ENCODE peak calls at places on chromosomes 1 and 21, in eight cellular contexts. I is EH; P is activated T-cell treated with anti-CD3 and anti-CD28 coated beads, Interleukin-2, amount 50 U/mL, for 72 hours; Q is stimulated activated CD4-positive, alpha-beta T cell treated with anti-CD3 and anti-CD28 coated beads, Interleukin-1b, Interleukin-23, amount 100 ng/mL, for 1 hour; V is B cell; A is left ventricle myocardium inferior; H is epithelial cell of esophagus; C is fibroblast of villous mesenchyme. W is an unnamed sample.

GRCh38 chr1:105626276-105626987 is 1430.0 kb upstream of the PRMT6 start:
- DNase-seq in V (no peak), Q (no peak), I (no peak), A (no peak), C (no peak), H (no peak), P (no peak), W (no peak)

GRCh38 chr1:113542221-113542701 is 151.9 kb downstream of the MAGI3 start:
- DNase-seq in P (no peak), C (peak; percentile 67), V (no peak), H (peak; percentile 95), Q (no peak), I (peak; percentile 92), A (no peak), W (peak; percentile 25)

GRCh38 chr1:58870298-58870676 is 86.4 kb upstream of the JUN start:
- DNase-seq in Q (no peak), C (no peak), I (no peak), P (no peak), H (no peak), V (no peak), A (no peak), W (no peak)

GRCh38 chr1:194117582-194117981 is 931.2 kb upstream of the B3GALT2 start:
- DNase-seq in Q (no peak), P (no peak), C (no peak), H (no peak), V (no peak), A (no peak), I (no peak), W (no peak)

GRCh38 chr1:199173356-199173755 is 534.5 kb downstream of the PTPRC start:
- DNase-seq in P (no peak), I (peak; percentile 58), Q (no peak), H (peak; percentile 50), A (no peak), V (no peak), C (peak; percentile 43), W (no peak)

GRCh38 chr1:156114101-156114918 is at the start of gene LMNA:
- DNase-seq in A (peak; percentile 91), C (peak; percentile 95), Q (peak; percentile 60), V (peak; percentile 79), H (peak; percentile 98), I (peak; percentile 97), P (peak; percentile 85), W (peak; percentile 89)

GRCh38 chr1:24775348-24775747 is 30.1 kb downstream of the CLIC4 start:
- DNase-seq in C (no peak), P (no peak), H (no peak), V (no peak), Q (no peak), I (no peak), A (no peak), W (no peak)

GRCh38 chr1:234478152-234478480 is 863 bp downstream of the TARBP1 start:
- DNase-seq in Q (peak; percentile 35), V (peak; percentile 66), A (no peak), I (no peak), H (peak; percentile 76), P (peak; percentile 80), C (peak; percentile 40), W (peak; percentile 42)

GRCh38 chr1:201164645-201165044 is 10.4 kb upstream of the TMEM9 start:
- DNase-seq in A (no peak), V (no peak), H (no peak), C (no peak), P (no peak), Q (no peak), I (peak; percentile 12), W (no peak)

GRCh38 chr21:15688016-15688415 is 41.8 kb upstream of the USP25 start:
- DNase-seq in A (no peak), Q (no peak), P (no peak), V (no peak), I (no peak), C (no peak), H (no peak), W (no peak)

GRCh38 chr1:227788279-227789041 is 27.0 kb upstream of the PRSS38 start:
- DNase-seq in A (no peak), C (no peak), I (no peak), H (peak; percentile 65), Q (no peak), V (no peak), P (peak; percentile 78), W (no peak)

GRCh38 chr1:43573066-43573799 is 42.5 kb downstream of the PTPRF start:
- DNase-seq in P (no peak), C (no peak), A (peak; percentile 36), I (no peak), V (no peak), H (no peak), Q (no peak), W (peak; percentile 76)

GRCh38 chr1:41649445-41650175 is 165.1 kb upstream of the EDN2 start:
- DNase-seq in C (no peak), P (no peak), H (no peak), I (no peak), A (no peak), V (peak; percentile 3), Q (no peak), W (no peak)

GRCh38 chr1:195773958-195774357 is 834.3 kb downstream of the KCNT2 start:
- DNase-seq in A (no peak), P (no peak), I (no peak), Q (no peak), C (no peak), H (no peak), V (no peak), W (no peak)